ENCODE peak calls at places on chromosomes 1 and 21, in seven cellular contexts. W is keratinocyte, Y is upper lobe of right lung, I is colonic mucosa, M is brain microvascular endothelial cell, P is Caco-2, R is heart right ventricle. L is an unnamed sample.

GRCh38 chr21:26850116-26850643 is 5.0 kb upstream of the ADAMTS1 start:
- DNase-seq in R (no peak), P (peak), Y (no peak), I (no peak), M (no peak), W (no peak), L (peak)

GRCh38 chr21:15820857-15821256 is 91.1 kb downstream of the USP25 start:
- DNase-seq in P (no peak), M (no peak), I (no peak), R (no peak), W (no peak), Y (no peak), L (no peak)

GRCh38 chr1:19480282-19480681 is 5.1 kb downstream of the CAPZB start:
- DNase-seq in R (no peak), Y (no peak), M (no peak), P (no peak), I (no peak), W (no peak), L (no peak)

GRCh38 chr1:154866995-154867795 is 2.9 kb downstream of the KCNN3 start:
- DNase-seq in P (no peak), W (no peak), Y (peak), R (no peak), I (no peak), M (peak), L (peak)

GRCh38 chr1:150484861-150485260 is 2.4 kb upstream of the TARS2 start:
- DNase-seq in M (no peak), P (peak), W (no peak), Y (no peak), R (no peak), I (no peak), L (peak)

GRCh38 chr1:64499966-64500365 is 30.0 kb downstream of the CACHD1 start:
- DNase-seq in W (no peak), M (no peak), P (peak), R (no peak), I (no peak), Y (no peak), L (no peak)

GRCh38 chr1:106502659-106503058 is 553.8 kb upstream of the PRMT6 start:
- DNase-seq in R (no peak), Y (no peak), M (no peak), I (no peak), W (peak), P (no peak), L (no peak)

GRCh38 chr1:94143809-94144176 is 22.8 kb upstream of the ABCA4 start:
- DNase-seq in I (no peak), R (no peak), Y (no peak), W (no peak), M (no peak), P (no peak), L (no peak)

GRCh38 chr1:28458237-28459228 is 47.3 kb upstream of the RCC1 start:
- DNase-seq in W (no peak), P (no peak), R (no peak), I (no peak), M (no peak), Y (no peak), L (peak)

GRCh38 chr1:54121482-54122130 is 31.2 kb downstream of the CDCP2 start:
- DNase-seq in I (peak), M (peak), R (peak), Y (peak), W (no peak), P (peak), L (peak)

GRCh38 chr1:32239790-32240139 is 7.3 kb upstream of the FAM167B start:
- DNase-seq in P (no peak), I (peak), R (no peak), M (no peak), W (no peak), Y (no peak), L (no peak)

GRCh38 chr1:58282623-58283022 is 263.9 kb downstream of the OMA1 start:
- DNase-seq in M (no peak), W (no peak), P (no peak), R (peak), I (no peak), Y (no peak), L (no peak)

GRCh38 chr1:67052741-67053534 is 1.0 kb downstream of the SLC35D1 start:
- DNase-seq in P (peak), I (peak), W (peak), Y (peak), M (peak), R (peak), L (peak)

GRCh38 chr1:22137006-22137720 is 5.7 kb downstream of the WNT4 start:
- DNase-seq in Y (no peak), W (peak), P (no peak), I (no peak), R (no peak), M (no peak), L (no peak)

GRCh38 chr1:51792864-51793263 is 85.7 kb downstream of the NRDC start:
- DNase-seq in M (peak), W (no peak), Y (no peak), R (no peak), I (no peak), P (no peak), L (peak)

GRCh38 chr21:35338281-35338680 is 289.2 kb upstream of the RUNX1 start:
- DNase-seq in W (no peak), I (no peak), Y (no peak), M (no peak), R (no peak), P (no peak), L (no peak)

GRCh38 chr21:36059823-36060158 is 535 bp downstream of the SETD4 start:
- DNase-seq in I (peak), M (peak), Y (peak), R (peak), W (no peak), P (peak), L (peak)

GRCh38 chr1:21060523-21060922 is 116.2 kb downstream of the EIF4G3 start:
- DNase-seq in I (no peak), W (no peak), R (no peak), Y (no peak), M (no peak), P (no peak), L (no peak)

GRCh38 chr1:32447469-32448185 is 17.2 kb upstream of the ZBTB8B start:
- DNase-seq in R (no peak), I (no peak), Y (no peak), P (peak), M (peak), W (no peak), L (peak)

GRCh38 chr1:91900538-91900937 is 14.6 kb upstream of the TGFBR3 start:
- DNase-seq in R (no peak), I (no peak), M (peak), Y (no peak), P (no peak), W (no peak), L (peak)

GRCh38 chr1:33159577-33159976 is 22.3 kb downstream of the TRIM62 start:
- DNase-seq in W (no peak), Y (no peak), I (no peak), M (no peak), R (no peak), P (no peak), L (no peak)

GRCh38 chr1:104706631-104707147 is 957.0 kb downstream of the AMY1C start:
- DNase-seq in Y (no peak), M (no peak), W (no peak), P (peak), R (no peak), I (no peak), L (no peak)

GRCh38 chr1:248926401-248927182 is 20.6 kb downstream of the PGBD2 start:
- DNase-seq in P (no peak), R (no peak), M (peak), Y (no peak), I (no peak), W (no peak), L (peak)

GRCh38 chr21:28745131-28746055 is 247.3 kb downstream of the LTN1 start:
- DNase-seq in P (peak), W (peak), M (peak), R (peak), Y (no peak), I (peak), L (peak)

GRCh38 chr21:46346296-46347202 is 22.6 kb downstream of the PCNT start:
- DNase-seq in W (no peak), I (no peak), M (no peak), Y (no peak), P (no peak), R (no peak), L (no peak)

GRCh38 chr1:208101661-208102431 is 142.3 kb downstream of the PLXNA2 start:
- DNase-seq in M (no peak), W (no peak), R (no peak), Y (no peak), P (no peak), I (peak), L (no peak)

GRCh38 chr21:34582506-34583150 is 32.3 kb downstream of the RCAN1 start:
- DNase-seq in W (no peak), I (peak), M (peak), P (peak), R (peak), Y (no peak), L (peak)

GRCh38 chr1:175040324-175040910 is 17.2 kb upstream of the MRPS14 start:
- DNase-seq in W (no peak), R (no peak), M (no peak), P (no peak), I (no peak), Y (no peak), L (no peak)

GRCh38 chr1:89939693-89940438 is 55.0 kb upstream of the ZNF326 start:
- DNase-seq in Y (no peak), W (no peak), I (no peak), M (no peak), R (no peak), P (no peak), L (no peak)

GRCh38 chr1:10679521-10680220 is 116.8 kb downstream of the CASZ1 start:
- DNase-seq in Y (no peak), M (peak), R (peak), I (peak), W (no peak), P (peak), L (peak)

GRCh38 chr1:3174487-3175247 is 105.7 kb downstream of the PRDM16 start:
- DNase-seq in I (peak), R (peak), W (no peak), Y (peak), P (no peak), M (no peak), L (no peak)

GRCh38 chr1:242585616-242586354 is 61.3 kb upstream of the PLD5 start:
- DNase-seq in Y (no peak), W (no peak), P (no peak), R (no peak), M (no peak), I (no peak), L (no peak)

GRCh38 chr1:53639251-53639721 is 99.7 kb downstream of the GLIS1 start:
- DNase-seq in R (no peak), W (peak), I (no peak), M (no peak), P (peak), Y (peak), L (no peak)

GRCh38 chr1:228870041-228870713 is 134.9 kb downstream of the RHOU start:
- DNase-seq in R (no peak), M (no peak), W (no peak), I (peak), P (no peak), Y (no peak), L (no peak)

GRCh38 chr1:222392571-222392970 is 155.3 kb downstream of the HHIPL2 start:
- DNase-seq in Y (no peak), M (peak), P (no peak), I (no peak), R (no peak), W (no peak), L (peak)

GRCh38 chr1:2300851-2301606 is 72.9 kb downstream of the SKI start:
- DNase-seq in W (no peak), R (peak), P (no peak), M (peak), I (peak), Y (peak), L (no peak)

GRCh38 chr1:212261361-212261929 is 23.8 kb upstream of the PPP2R5A start:
- DNase-seq in Y (no peak), W (no peak), M (no peak), R (no peak), P (no peak), I (no peak), L (no peak)

GRCh38 chr1:6711174-6711573 is 9.6 kb upstream of the DNAJC11 start:
- DNase-seq in P (no peak), M (no peak), I (no peak), W (no peak), R (no peak), Y (no peak), L (no peak)

GRCh38 chr1:85578321-85579295 is 2.0 kb upstream of the CCN1 start:
- DNase-seq in Y (no peak), I (no peak), W (no peak), P (no peak), M (peak), R (no peak), L (peak)

GRCh38 chr1:232627171-232627570 is 2.8 kb downstream of the SIPA1L2 start:
- DNase-seq in I (no peak), P (no peak), Y (no peak), W (no peak), M (no peak), R (no peak), L (no peak)

GRCh38 chr1:232629250-232630046 is 485 bp downstream of the SIPA1L2 start:
- DNase-seq in W (no peak), Y (peak), I (peak), M (no peak), R (peak), P (peak), L (no peak)

GRCh38 chr1:232627645-232628334 is 2.1 kb downstream of the SIPA1L2 start:
- DNase-seq in I (peak), P (peak), Y (no peak), R (no peak), M (no peak), W (no peak), L (no peak)

GRCh38 chr1:232630047-232630893 is at the start of gene SIPA1L2:
- DNase-seq in M (peak), Y (peak), R (peak), P (peak), I (peak), W (no peak), L (peak)

DNA sequence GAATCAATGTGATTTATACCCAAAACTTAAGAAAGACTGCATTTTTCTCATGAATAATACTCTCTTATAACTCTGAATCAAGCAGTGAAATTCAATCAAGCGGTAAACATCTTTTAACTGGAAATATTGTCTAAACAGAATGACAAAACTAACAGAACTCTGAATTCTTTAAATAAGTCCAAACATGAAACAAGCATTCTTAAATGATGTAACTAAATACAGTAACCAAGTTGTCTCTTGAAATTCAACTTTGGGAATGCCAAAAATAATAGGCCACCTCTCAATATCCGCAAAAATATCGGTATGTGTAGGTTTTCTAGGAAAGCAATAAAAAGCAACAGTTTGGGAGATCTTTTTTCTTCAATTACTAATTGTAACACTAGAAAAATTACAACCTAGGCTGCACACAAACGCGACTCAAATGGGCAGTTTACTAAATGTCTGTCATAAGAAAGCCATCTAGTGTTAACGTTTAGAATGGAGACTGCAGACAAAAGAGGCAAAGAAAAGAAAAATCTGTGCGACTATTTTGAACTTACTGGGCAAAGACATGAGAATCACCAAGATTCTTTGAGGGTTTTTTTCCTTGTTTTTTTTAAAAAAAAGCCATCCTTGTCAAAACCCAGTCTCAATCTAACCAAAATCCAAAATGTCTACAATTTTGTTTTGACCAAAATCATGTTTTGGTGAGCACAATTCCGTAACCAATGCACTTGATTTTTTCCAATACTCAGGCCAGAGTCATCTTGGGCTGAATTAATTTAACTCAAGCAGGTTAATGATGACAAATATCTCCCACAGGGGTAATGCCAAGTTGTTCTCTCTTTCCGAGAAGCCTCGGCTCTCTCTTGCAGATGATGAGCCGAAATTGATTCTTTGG is 1.4 kb downstream of the SIPA1L2 start:
- DNase-seq in P (no peak), R (no peak), I (peak), W (no peak), M (no peak), Y (no peak), L (no peak)
- TF ChIP-seq CTCF in P (peak), R (peak), I (no peak), W (no peak), M (peak), Y (peak), L (no peak)

DNA sequence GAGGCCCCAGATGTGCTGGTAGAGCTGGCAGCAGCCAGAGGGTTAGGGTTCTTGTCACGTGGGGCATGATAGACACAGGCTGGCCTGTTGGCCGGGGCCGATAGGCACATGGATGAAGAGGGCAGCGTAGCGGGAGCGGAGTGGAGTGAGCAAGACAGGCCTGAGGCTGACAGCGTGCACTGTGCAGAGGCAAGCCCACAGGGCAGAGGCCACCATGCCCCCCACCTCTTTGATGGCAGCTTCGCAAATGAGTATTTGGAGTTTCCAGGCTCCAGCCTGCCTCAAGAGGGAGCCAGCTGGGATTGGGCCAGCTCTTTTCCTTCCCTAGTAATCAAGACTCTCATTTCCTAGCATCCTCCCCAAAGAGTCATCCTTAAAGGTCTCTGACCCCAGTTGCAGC is 43.5 kb downstream of the TMCC2 start:
- DNase-seq in Y (no peak), W (no peak), R (peak), I (no peak), P (no peak), M (no peak), L (no peak)
- TF ChIP-seq CTCF in Y (no peak), W (peak), R (peak), I (no peak), P (no peak), M (peak), L (peak)

DNA sequence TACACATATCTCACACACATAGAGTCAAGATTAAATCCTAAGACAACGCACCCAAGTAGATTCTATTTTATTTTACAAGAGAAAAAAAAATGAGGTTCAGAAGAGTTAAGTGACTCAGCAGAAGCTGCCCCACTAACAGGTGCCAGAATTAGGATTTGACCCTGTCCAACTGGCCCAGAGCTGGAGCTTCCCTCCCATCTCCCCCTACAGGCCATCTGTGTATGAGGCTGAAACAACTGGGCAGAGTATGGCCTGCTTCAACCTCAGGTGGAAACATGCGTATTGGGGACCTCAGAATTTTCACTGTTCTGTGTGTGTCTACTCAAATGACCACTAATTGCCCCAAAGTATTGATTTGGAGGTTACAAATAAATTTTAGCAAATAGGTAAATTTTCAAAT is 29.9 kb downstream of the PSMG1 start:
- DNase-seq in I (no peak), M (no peak), Y (no peak), R (no peak), P (peak), W (no peak), L (no peak)
- TF ChIP-seq CTCF in I (no peak), M (peak), Y (peak), R (peak), P (peak), W (peak), L (peak)

GRCh38 chr1:229895605-229896004 is 171.4 kb upstream of the GALNT2 start:
- DNase-seq in I (no peak), M (no peak), Y (no peak), R (no peak), W (no peak), P (no peak), L (no peak)

GRCh38 chr1:229892515-229893117 is 174.4 kb upstream of the GALNT2 start:
- DNase-seq in Y (no peak), R (no peak), P (peak), I (no peak), M (no peak), W (no peak), L (no peak)

GRCh38 chr1:229896306-229896705 is 170.7 kb upstream of the GALNT2 start:
- DNase-seq in I (no peak), M (no peak), W (no peak), P (no peak), R (no peak), Y (no peak), L (no peak)

GRCh38 chr1:229894535-229894934 is 172.5 kb upstream of the GALNT2 start:
- DNase-seq in M (no peak), P (no peak), R (no peak), I (no peak), W (no peak), Y (no peak), L (no peak)

GRCh38 chr1:229893762-229894444 is 173.1 kb upstream of the GALNT2 start:
- DNase-seq in P (no peak), W (peak), Y (no peak), R (no peak), I (peak), M (no peak), L (no peak)
- TF ChIP-seq CTCF in P (no peak), W (no peak), Y (no peak), R (no peak), I (no peak), M (no peak), L (no peak)

DNA sequence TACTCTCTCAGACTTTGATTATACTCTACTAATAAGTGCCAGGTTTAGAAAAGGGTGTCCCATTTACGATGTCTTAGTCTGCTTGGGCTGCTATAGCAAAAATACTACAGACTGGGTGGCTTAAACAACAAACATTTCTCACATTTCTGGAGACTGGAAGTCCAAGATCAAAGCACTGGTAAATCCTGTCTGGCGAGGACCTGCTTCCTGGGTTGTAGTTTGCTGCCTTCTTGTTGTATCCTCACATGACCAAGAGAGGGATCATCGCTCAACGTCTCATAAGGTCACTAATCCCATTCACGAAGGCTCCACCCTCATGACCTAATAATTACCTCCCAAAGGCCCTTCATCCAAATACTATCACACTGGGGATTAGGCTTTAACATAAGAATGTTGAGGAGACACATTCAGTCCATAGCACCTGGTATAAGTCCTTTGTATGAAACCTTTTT is 12.0 kb downstream of the PRDX6 start:
- DNase-seq in M (no peak), W (no peak), R (no peak), P (peak), Y (no peak), I (no peak), L (no peak)
- TF ChIP-seq CTCF in M (no peak), W (peak), R (no peak), P (no peak), Y (no peak), I (no peak), L (no peak)

DNA sequence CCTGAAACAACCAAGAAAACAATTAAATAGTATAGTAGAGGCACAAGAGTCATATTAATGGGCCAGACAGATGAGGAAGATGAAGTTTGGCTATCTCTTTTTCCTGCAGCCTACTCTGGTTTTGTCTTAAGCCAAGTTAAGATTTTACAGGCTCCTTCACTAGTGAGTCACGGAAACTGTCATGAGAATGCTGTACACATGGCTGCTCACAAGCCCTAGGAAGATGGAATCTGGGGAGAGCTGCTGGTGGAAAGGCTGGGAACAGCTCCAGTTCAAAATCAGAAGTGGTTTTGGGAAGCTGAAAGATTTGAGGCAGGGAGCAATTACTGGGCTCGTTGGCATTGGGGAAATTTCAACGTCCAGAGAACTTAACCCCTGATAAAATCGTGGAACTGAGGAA is 46.4 kb upstream of the S1PR1 start:
- DNase-seq in P (no peak), R (no peak), Y (no peak), W (no peak), I (no peak), M (no peak), L (peak)
- TF ChIP-seq CTCF in P (no peak), R (no peak), Y (no peak), W (no peak), I (no peak), M (no peak), L (no peak)

L was measured in HFFc6.